ENCODE peak calls at places on chromosomes 4 and X, in four cellular contexts. One of them, this sample, is unnamed.

GRCh38 chr4:158128540-158128939 is 44.3 kb downstream of the GASK1B start:
- DNase-seq in transverse colon: no peak
- DNase-seq in fibroblast of the aortic adventitia: no peak
- DNase-seq in activated CD8-positive, alpha-beta T cell treated with anti-CD3 and anti-CD28 coated beads for 36 hours: no peak
- DNase-seq in this sample: no peak

GRCh38 chr4:184684491-184685189 is 35.1 kb downstream of the PRIMPOL start:
- DNase-seq in transverse colon: no peak
- DNase-seq in fibroblast of the aortic adventitia: no peak
- DNase-seq in activated CD8-positive, alpha-beta T cell treated with anti-CD3 and anti-CD28 coated beads for 36 hours: no peak
- DNase-seq in this sample: peak; percentile 53

GRCh38 chrX:134999469-134999868 is 8.7 kb downstream of the SMIM10 start:
- DNase-seq in transverse colon: no peak
- DNase-seq in fibroblast of the aortic adventitia: peak; percentile 71
- DNase-seq in activated CD8-positive, alpha-beta T cell treated with anti-CD3 and anti-CD28 coated beads for 36 hours: no peak
- DNase-seq in this sample: peak; percentile 71

GRCh38 chr4:143183513-143184216 is 1.1 kb upstream of the USP38 start:
- DNase-seq in transverse colon: no peak
- DNase-seq in fibroblast of the aortic adventitia: peak; percentile 5
- DNase-seq in activated CD8-positive, alpha-beta T cell treated with anti-CD3 and anti-CD28 coated beads for 36 hours: no peak
- DNase-seq in this sample: no peak

GRCh38 chr4:177427097-177427665 is 15.1 kb downstream of the AGA start:
- DNase-seq in transverse colon: no peak
- DNase-seq in fibroblast of the aortic adventitia: peak; percentile 57
- DNase-seq in activated CD8-positive, alpha-beta T cell treated with anti-CD3 and anti-CD28 coated beads for 36 hours: no peak
- DNase-seq in this sample: peak; percentile 43

GRCh38 chr4:98468744-98469143 is 189.7 kb downstream of the TSPAN5 start:
- DNase-seq in transverse colon: no peak
- DNase-seq in fibroblast of the aortic adventitia: peak; percentile 67
- DNase-seq in activated CD8-positive, alpha-beta T cell treated with anti-CD3 and anti-CD28 coated beads for 36 hours: no peak
- DNase-seq in this sample: peak; percentile 58

GRCh38 chrX:48937065-48937907 is 18.5 kb upstream of the PIM2 start:
- DNase-seq in transverse colon: peak; percentile 84
- DNase-seq in fibroblast of the aortic adventitia: no peak
- DNase-seq in activated CD8-positive, alpha-beta T cell treated with anti-CD3 and anti-CD28 coated beads for 36 hours: peak; percentile 95
- DNase-seq in this sample: peak; percentile 89

GRCh38 chr4:27008693-27009092 is 148.1 kb downstream of the STIM2 start:
- DNase-seq in transverse colon: no peak
- DNase-seq in fibroblast of the aortic adventitia: no peak
- DNase-seq in activated CD8-positive, alpha-beta T cell treated with anti-CD3 and anti-CD28 coated beads for 36 hours: no peak
- DNase-seq in this sample: no peak

GRCh38 chrX:2710041-2710471 is 19.0 kb downstream of the CD99 start:
- DNase-seq in transverse colon: peak; percentile 26
- DNase-seq in fibroblast of the aortic adventitia: peak; percentile 77
- DNase-seq in activated CD8-positive, alpha-beta T cell treated with anti-CD3 and anti-CD28 coated beads for 36 hours: peak; percentile 45
- DNase-seq in this sample: peak; percentile 88

GRCh38 chrX:19886888-19887531 is 390 bp downstream of the SH3KBP1 start:
- DNase-seq in transverse colon: peak; percentile 20
- DNase-seq in fibroblast of the aortic adventitia: no peak
- DNase-seq in activated CD8-positive, alpha-beta T cell treated with anti-CD3 and anti-CD28 coated beads for 36 hours: peak; percentile 50
- DNase-seq in this sample: no peak

GRCh38 chrX:16882188-16882587 is 12.0 kb upstream of the RBBP7 start:
- DNase-seq in transverse colon: peak; percentile 57
- DNase-seq in fibroblast of the aortic adventitia: peak; percentile 27
- DNase-seq in activated CD8-positive, alpha-beta T cell treated with anti-CD3 and anti-CD28 coated beads for 36 hours: peak; percentile 54
- DNase-seq in this sample: peak; percentile 33

GRCh38 chrX:8845060-8845459 is 43.9 kb upstream of the FAM9A start:
- DNase-seq in transverse colon: no peak
- DNase-seq in fibroblast of the aortic adventitia: peak; percentile 19
- DNase-seq in activated CD8-positive, alpha-beta T cell treated with anti-CD3 and anti-CD28 coated beads for 36 hours: no peak
- DNase-seq in this sample: peak; percentile 81

GRCh38 chrX:112968351-112969133 is 127.9 kb upstream of the AMOT start:
- DNase-seq in transverse colon: no peak
- DNase-seq in fibroblast of the aortic adventitia: no peak
- DNase-seq in activated CD8-positive, alpha-beta T cell treated with anti-CD3 and anti-CD28 coated beads for 36 hours: no peak
- DNase-seq in this sample: no peak

GRCh38 chr4:174340714-174341113 is 57.0 kb downstream of the CEP44 start:
- DNase-seq in transverse colon: no peak
- DNase-seq in fibroblast of the aortic adventitia: peak; percentile 11
- DNase-seq in activated CD8-positive, alpha-beta T cell treated with anti-CD3 and anti-CD28 coated beads for 36 hours: no peak
- DNase-seq in this sample: no peak

GRCh38 chr4:176508780-176509331 is 189.1 kb downstream of the SPCS3 start:
- DNase-seq in transverse colon: no peak
- DNase-seq in fibroblast of the aortic adventitia: no peak
- DNase-seq in activated CD8-positive, alpha-beta T cell treated with anti-CD3 and anti-CD28 coated beads for 36 hours: no peak
- DNase-seq in this sample: no peak

GRCh38 chr4:17232575-17233253 is 279.2 kb downstream of the QDPR start:
- DNase-seq in transverse colon: no peak
- DNase-seq in fibroblast of the aortic adventitia: peak; percentile 91
- DNase-seq in activated CD8-positive, alpha-beta T cell treated with anti-CD3 and anti-CD28 coated beads for 36 hours: no peak
- DNase-seq in this sample: peak; percentile 81

GRCh38 chrX:41022579-41022978 is 62.7 kb upstream of the USP9X start:
- DNase-seq in transverse colon: no peak
- DNase-seq in fibroblast of the aortic adventitia: peak; percentile 31
- DNase-seq in activated CD8-positive, alpha-beta T cell treated with anti-CD3 and anti-CD28 coated beads for 36 hours: no peak
- DNase-seq in this sample: peak; percentile 48

GRCh38 chr4:81030617-81031388 is at the start of gene BMP3:
- DNase-seq in transverse colon: peak; percentile 73
- DNase-seq in fibroblast of the aortic adventitia: peak; percentile 29
- DNase-seq in activated CD8-positive, alpha-beta T cell treated with anti-CD3 and anti-CD28 coated beads for 36 hours: peak; percentile 3
- DNase-seq in this sample: peak; percentile 13

GRCh38 chr4:124276461-124276860 is 436.1 kb downstream of the ANKRD50 start:
- DNase-seq in transverse colon: no peak
- DNase-seq in fibroblast of the aortic adventitia: peak; percentile 85
- DNase-seq in activated CD8-positive, alpha-beta T cell treated with anti-CD3 and anti-CD28 coated beads for 36 hours: no peak
- DNase-seq in this sample: no peak

GRCh38 chr4:118206627-118207026 is 146.2 kb downstream of the PRSS12 start:
- DNase-seq in transverse colon: no peak
- DNase-seq in fibroblast of the aortic adventitia: peak; percentile 2
- DNase-seq in activated CD8-positive, alpha-beta T cell treated with anti-CD3 and anti-CD28 coated beads for 36 hours: no peak
- DNase-seq in this sample: no peak

GRCh38 chr4:48333587-48333986 is 7.7 kb upstream of the SLAIN2 start:
- DNase-seq in transverse colon: no peak
- DNase-seq in fibroblast of the aortic adventitia: no peak
- DNase-seq in activated CD8-positive, alpha-beta T cell treated with anti-CD3 and anti-CD28 coated beads for 36 hours: no peak
- DNase-seq in this sample: no peak

GRCh38 chr4:56958111-56958517 is 19.3 kb downstream of the NOA1 start:
- DNase-seq in transverse colon: peak; percentile 68
- DNase-seq in fibroblast of the aortic adventitia: peak; percentile 99
- DNase-seq in activated CD8-positive, alpha-beta T cell treated with anti-CD3 and anti-CD28 coated beads for 36 hours: no peak
- DNase-seq in this sample: peak; percentile 99

GRCh38 chr4:2699534-2699933 is 56.6 kb downstream of the TNIP2 start:
- DNase-seq in transverse colon: no peak
- DNase-seq in fibroblast of the aortic adventitia: no peak
- DNase-seq in activated CD8-positive, alpha-beta T cell treated with anti-CD3 and anti-CD28 coated beads for 36 hours: no peak
- DNase-seq in this sample: no peak

GRCh38 chrX:151488677-151489076 is 74.8 kb upstream of the PASD1 start:
- DNase-seq in transverse colon: no peak
- DNase-seq in fibroblast of the aortic adventitia: no peak
- DNase-seq in activated CD8-positive, alpha-beta T cell treated with anti-CD3 and anti-CD28 coated beads for 36 hours: peak; percentile 23
- DNase-seq in this sample: peak; percentile 1

GRCh38 chrX:51862920-51863319 is 30.5 kb upstream of the MAGED1 start:
- DNase-seq in transverse colon: no peak
- DNase-seq in fibroblast of the aortic adventitia: no peak
- DNase-seq in activated CD8-positive, alpha-beta T cell treated with anti-CD3 and anti-CD28 coated beads for 36 hours: peak; percentile 3
- DNase-seq in this sample: no peak

GRCh38 chrX:23195097-23195496 is 139.6 kb upstream of the PTCHD1 start:
- DNase-seq in transverse colon: no peak
- DNase-seq in fibroblast of the aortic adventitia: no peak
- DNase-seq in activated CD8-positive, alpha-beta T cell treated with anti-CD3 and anti-CD28 coated beads for 36 hours: no peak
- DNase-seq in this sample: no peak

GRCh38 chrX:128728943-128729342 is 676.7 kb upstream of the ACTRT1 start:
- DNase-seq in transverse colon: no peak
- DNase-seq in fibroblast of the aortic adventitia: no peak
- DNase-seq in activated CD8-positive, alpha-beta T cell treated with anti-CD3 and anti-CD28 coated beads for 36 hours: no peak
- DNase-seq in this sample: no peak

GRCh38 chr4:109648997-109649575 is 54.2 kb downstream of the CASP6 start:
- DNase-seq in transverse colon: no peak
- DNase-seq in fibroblast of the aortic adventitia: no peak
- DNase-seq in activated CD8-positive, alpha-beta T cell treated with anti-CD3 and anti-CD28 coated beads for 36 hours: no peak
- DNase-seq in this sample: no peak
- TF ChIP-seq CTCF in transverse colon: no peak
- TF ChIP-seq CTCF in fibroblast of the aortic adventitia: no peak
- TF ChIP-seq CTCF in activated CD8-positive, alpha-beta T cell treated with anti-CD3 and anti-CD28 coated beads for 36 hours: no peak
- TF ChIP-seq CTCF in this sample: no peak

DNA sequence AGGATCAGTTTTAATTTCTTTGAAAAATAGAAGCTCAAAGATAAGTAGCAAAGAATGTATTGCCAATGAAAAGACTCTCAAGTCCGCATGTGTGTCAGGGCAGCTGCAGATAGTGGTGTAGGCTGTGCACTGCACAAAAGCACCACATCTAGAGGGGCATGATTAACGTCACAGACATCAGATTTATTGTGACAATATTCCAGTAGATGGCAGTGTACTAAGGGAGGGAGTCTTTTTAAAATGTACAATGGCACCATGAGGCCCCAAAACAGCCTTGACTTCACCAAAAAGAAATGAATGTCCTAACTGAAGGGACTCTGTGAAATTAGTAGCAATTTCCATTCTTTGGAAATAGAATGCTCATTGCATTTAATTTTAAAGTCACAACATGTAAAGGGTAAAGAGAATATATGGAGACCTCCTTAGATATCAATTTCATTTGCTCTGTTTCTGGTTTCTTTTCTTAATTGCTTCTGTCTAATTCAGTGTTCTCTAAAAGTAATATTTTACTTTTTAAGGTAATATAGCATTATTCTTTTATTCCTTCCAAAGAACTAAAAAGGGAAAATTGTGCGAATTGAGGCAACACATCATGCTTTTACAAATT is 98.4 kb downstream of the ZNF827 start:
- DNase-seq in transverse colon: no peak
- DNase-seq in fibroblast of the aortic adventitia: peak; percentile 59
- DNase-seq in activated CD8-positive, alpha-beta T cell treated with anti-CD3 and anti-CD28 coated beads for 36 hours: peak; percentile 37
- DNase-seq in this sample: peak; percentile 65
- TF ChIP-seq CTCF in transverse colon: peak; percentile 39
- TF ChIP-seq CTCF in fibroblast of the aortic adventitia: peak; percentile 46
- TF ChIP-seq CTCF in activated CD8-positive, alpha-beta T cell treated with anti-CD3 and anti-CD28 coated beads for 36 hours: peak; percentile 70
- TF ChIP-seq CTCF in this sample: peak; percentile 49

GRCh38 chr4:6986067-6986780 is 56.9 kb upstream of the TADA2B start:
- DNase-seq in transverse colon: no peak
- DNase-seq in fibroblast of the aortic adventitia: peak; percentile 75
- DNase-seq in activated CD8-positive, alpha-beta T cell treated with anti-CD3 and anti-CD28 coated beads for 36 hours: no peak
- DNase-seq in this sample: peak; percentile 86
- TF ChIP-seq CTCF in transverse colon: no peak
- TF ChIP-seq CTCF in fibroblast of the aortic adventitia: no peak
- TF ChIP-seq CTCF in activated CD8-positive, alpha-beta T cell treated with anti-CD3 and anti-CD28 coated beads for 36 hours: no peak
- TF ChIP-seq CTCF in this sample: no peak

GRCh38 chrX:143669395-143669794 is 33.5 kb upstream of the SLITRK4 start:
- DNase-seq in transverse colon: no peak
- DNase-seq in fibroblast of the aortic adventitia: no peak
- DNase-seq in activated CD8-positive, alpha-beta T cell treated with anti-CD3 and anti-CD28 coated beads for 36 hours: no peak
- DNase-seq in this sample: no peak
- TF ChIP-seq CTCF in transverse colon: no peak
- TF ChIP-seq CTCF in fibroblast of the aortic adventitia: no peak
- TF ChIP-seq CTCF in activated CD8-positive, alpha-beta T cell treated with anti-CD3 and anti-CD28 coated beads for 36 hours: no peak
- TF ChIP-seq CTCF in this sample: no peak

GRCh38 chr4:182775075-182775474 is 142.1 kb downstream of the DCTD start:
- DNase-seq in transverse colon: no peak
- DNase-seq in fibroblast of the aortic adventitia: no peak
- DNase-seq in activated CD8-positive, alpha-beta T cell treated with anti-CD3 and anti-CD28 coated beads for 36 hours: no peak
- DNase-seq in this sample: no peak

GRCh38 chr4:182770259-182770968 is 146.8 kb downstream of the DCTD start:
- DNase-seq in transverse colon: no peak
- DNase-seq in fibroblast of the aortic adventitia: no peak
- DNase-seq in activated CD8-positive, alpha-beta T cell treated with anti-CD3 and anti-CD28 coated beads for 36 hours: no peak
- DNase-seq in this sample: no peak

GRCh38 chr4:182768821-182769220 is 148.4 kb downstream of the DCTD start:
- DNase-seq in transverse colon: no peak
- DNase-seq in fibroblast of the aortic adventitia: no peak
- DNase-seq in activated CD8-positive, alpha-beta T cell treated with anti-CD3 and anti-CD28 coated beads for 36 hours: no peak
- DNase-seq in this sample: peak; percentile 57

GRCh38 chr4:182766851-182767250 is 150.3 kb downstream of the DCTD start:
- DNase-seq in transverse colon: no peak
- DNase-seq in fibroblast of the aortic adventitia: no peak
- DNase-seq in activated CD8-positive, alpha-beta T cell treated with anti-CD3 and anti-CD28 coated beads for 36 hours: no peak
- DNase-seq in this sample: no peak

DNA sequence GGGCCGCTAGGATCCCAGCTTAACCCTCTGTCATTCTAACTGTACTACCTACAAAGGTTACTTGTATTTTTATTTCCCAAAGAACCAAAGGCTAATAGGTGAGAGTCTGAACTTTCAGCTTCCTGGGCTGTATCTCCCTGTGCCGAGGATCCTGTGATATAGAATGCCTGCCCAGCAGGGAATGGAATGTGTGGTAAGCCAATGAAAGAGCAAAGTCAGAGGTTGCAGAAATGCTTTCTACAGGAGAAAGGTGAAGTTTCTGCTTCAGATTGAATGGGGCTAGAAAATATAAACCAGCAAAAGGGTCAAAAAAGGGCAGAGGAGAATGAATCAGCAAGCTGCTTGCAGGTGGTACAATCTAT is 146.2 kb downstream of the DCTD start:
- DNase-seq in transverse colon: no peak
- DNase-seq in fibroblast of the aortic adventitia: no peak
- DNase-seq in activated CD8-positive, alpha-beta T cell treated with anti-CD3 and anti-CD28 coated beads for 36 hours: no peak
- DNase-seq in this sample: peak; percentile 80
- TF ChIP-seq CTCF in transverse colon: no peak
- TF ChIP-seq CTCF in fibroblast of the aortic adventitia: no peak
- TF ChIP-seq CTCF in activated CD8-positive, alpha-beta T cell treated with anti-CD3 and anti-CD28 coated beads for 36 hours: no peak
- TF ChIP-seq CTCF in this sample: no peak

DNA sequence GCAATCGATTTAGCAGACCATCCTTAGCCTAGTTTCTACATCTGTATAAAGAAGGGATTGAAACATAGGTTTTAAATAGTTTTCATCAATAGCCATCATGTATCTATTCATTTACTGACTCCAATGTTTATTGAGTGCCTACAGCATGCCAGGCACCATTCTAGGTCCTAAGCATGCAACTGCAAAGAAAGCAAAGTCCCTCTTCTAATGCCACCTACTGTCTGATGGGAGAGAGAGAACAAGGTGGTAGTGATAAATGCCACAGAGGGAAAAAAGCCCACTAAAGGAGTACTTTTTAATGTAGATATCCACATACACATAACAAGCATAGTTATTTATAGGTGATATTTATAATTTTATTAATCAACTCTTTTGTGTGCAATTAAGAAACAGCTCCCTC is 67.6 kb upstream of the PPARGC1A start:
- DNase-seq in transverse colon: no peak
- DNase-seq in fibroblast of the aortic adventitia: no peak
- DNase-seq in activated CD8-positive, alpha-beta T cell treated with anti-CD3 and anti-CD28 coated beads for 36 hours: no peak
- DNase-seq in this sample: no peak
- TF ChIP-seq CTCF in transverse colon: no peak
- TF ChIP-seq CTCF in fibroblast of the aortic adventitia: no peak
- TF ChIP-seq CTCF in activated CD8-positive, alpha-beta T cell treated with anti-CD3 and anti-CD28 coated beads for 36 hours: no peak
- TF ChIP-seq CTCF in this sample: no peak

This sample was measured in choroid plexus epithelial cell.